ENCODE peak calls at places on chromosomes 3 and 15, in ten cellular contexts. E, C, U, S, P, O, Y, K, G and F are unnamed samples.

GRCh38 chr3:44109997-44110396 is 131.7 kb upstream of the TOPAZ1 start:
- DNase-seq in E (no peak), C (no peak), U (no peak), S (no peak), P (no peak), O (no peak), Y (no peak), K (no peak), G (no peak), F (no peak)

GRCh38 chr3:116663161-116663885 is 46.3 kb upstream of the TUSC7 start:
- DNase-seq in E (no peak), C (no peak), U (no peak), S (no peak), P (no peak), O (no peak), Y (no peak), K (no peak), G (no peak), F (no peak)

GRCh38 chr3:143433787-143434378 is 314.3 kb downstream of the CHST2 start:
- DNase-seq in E (no peak), C (no peak), U (no peak), S (no peak), P (no peak), O (no peak), Y (no peak), K (peak; percentile 8), G (no peak), F (no peak)

GRCh38 chr15:64216722-64217428 is 54.1 kb upstream of the PPIB start:
- DNase-seq in E (no peak), C (no peak), U (no peak), S (peak; percentile 10), P (peak; percentile 29), O (no peak), Y (no peak), K (no peak), G (no peak), F (no peak)

GRCh38 chr3:31077021-31077601 is 182.7 kb upstream of the GADL1 start:
- DNase-seq in E (no peak), C (no peak), U (peak; percentile 81), S (no peak), P (no peak), O (peak; percentile 96), Y (peak; percentile 51), K (peak; percentile 80), G (peak; percentile 86), F (no peak)

GRCh38 chr15:80970018-80970657 is 19.5 kb downstream of the MESD start:
- DNase-seq in E (peak; percentile 23), C (peak; percentile 65), U (peak; percentile 79), S (peak; percentile 78), P (peak; percentile 33), O (no peak), Y (no peak), K (peak; percentile 39), G (peak; percentile 49), F (no peak)

GRCh38 chr3:69628956-69629355 is 110.3 kb upstream of the MITF start:
- DNase-seq in E (no peak), C (no peak), U (no peak), S (no peak), P (no peak), O (no peak), Y (no peak), K (no peak), G (no peak), F (no peak)

GRCh38 chr3:171334465-171334811 is 125.8 kb downstream of the TNIK start:
- DNase-seq in E (no peak), C (no peak), U (no peak), S (no peak), P (no peak), O (peak; percentile 54), Y (peak; percentile 95), K (no peak), G (no peak), F (no peak)

GRCh38 chr3:37907906-37908305 is 46.2 kb downstream of the CTDSPL start:
- DNase-seq in E (no peak), C (no peak), U (peak; percentile 84), S (no peak), P (no peak), O (peak; percentile 36), Y (no peak), K (no peak), G (no peak), F (no peak)

GRCh38 chr3:192571197-192571791 is 156.0 kb downstream of the FGF12 start:
- DNase-seq in E (no peak), C (peak; percentile 72), U (peak; percentile 89), S (peak; percentile 77), P (peak; percentile 29), O (peak; percentile 45), Y (peak; percentile 10), K (no peak), G (no peak), F (peak; percentile 92)

GRCh38 chr15:31461911-31462480 is 135.4 kb downstream of the KLF13 start:
- DNase-seq in E (no peak), C (peak; percentile 5), U (no peak), S (no peak), P (no peak), O (no peak), Y (no peak), K (no peak), G (no peak), F (no peak)

GRCh38 chr3:55597638-55598037 is 110.5 kb upstream of the WNT5A start:
- DNase-seq in E (no peak), C (no peak), U (no peak), S (no peak), P (no peak), O (no peak), Y (no peak), K (no peak), G (peak; percentile 99), F (no peak)

GRCh38 chr3:76308541-76308940 is 523.2 kb upstream of the ZNF717 start:
- DNase-seq in E (no peak), C (no peak), U (no peak), S (no peak), P (no peak), O (no peak), Y (no peak), K (no peak), G (no peak), F (no peak)

GRCh38 chr3:134004841-134005240 is 24.9 kb downstream of the SLCO2A1 start:
- DNase-seq in E (no peak), C (no peak), U (no peak), S (no peak), P (no peak), O (peak; percentile 15), Y (no peak), K (no peak), G (no peak), F (no peak)

GRCh38 chr3:197906023-197906849 is 43.8 kb upstream of the RPL35A start:
- DNase-seq in E (peak; percentile 78), C (peak; percentile 88), U (peak; percentile 93), S (peak; percentile 87), P (peak; percentile 59), O (peak; percentile 93), Y (peak; percentile 47), K (peak; percentile 84), G (peak; percentile 96), F (peak; percentile 93)

GRCh38 chr3:133490468-133491351 is 82.8 kb upstream of the CDV3 start:
- DNase-seq in E (no peak), C (no peak), U (no peak), S (no peak), P (no peak), O (no peak), Y (no peak), K (no peak), G (no peak), F (no peak)

GRCh38 chr3:38586546-38587520 is 62.7 kb downstream of the SCN5A start:
- DNase-seq in E (no peak), C (peak; percentile 24), U (peak; percentile 43), S (no peak), P (no peak), O (no peak), Y (no peak), K (no peak), G (no peak), F (peak; percentile 38)

GRCh38 chr3:54309601-54310000 is 187.2 kb downstream of the CACNA2D3 start:
- DNase-seq in E (no peak), C (no peak), U (no peak), S (no peak), P (no peak), O (no peak), Y (no peak), K (no peak), G (no peak), F (no peak)

GRCh38 chr3:4395448-4395847 is 71.6 kb downstream of the SUMF1 start:
- DNase-seq in E (no peak), C (no peak), U (no peak), S (no peak), P (no peak), O (peak; percentile 22), Y (no peak), K (no peak), G (no peak), F (no peak)

GRCh38 chr3:8464668-8465067 is 37.0 kb upstream of the LMCD1 start:
- DNase-seq in E (no peak), C (no peak), U (peak; percentile 80), S (peak; percentile 51), P (no peak), O (no peak), Y (no peak), K (no peak), G (no peak), F (no peak)

GRCh38 chr15:64981812-64982431 is 7.8 kb downstream of the SPG21 start:
- DNase-seq in E (no peak), C (no peak), U (no peak), S (no peak), P (no peak), O (no peak), Y (no peak), K (no peak), G (no peak), F (no peak)

GRCh38 chr3:68033850-68034249 is 379.4 kb upstream of the SUCLG2 start:
- DNase-seq in E (no peak), C (no peak), U (no peak), S (no peak), P (no peak), O (no peak), Y (no peak), K (no peak), G (no peak), F (no peak)

GRCh38 chr15:41968738-41969137 is 3.6 kb downstream of the EHD4 start:
- DNase-seq in E (no peak), C (no peak), U (no peak), S (no peak), P (no peak), O (no peak), Y (no peak), K (no peak), G (no peak), F (no peak)

GRCh38 chr3:79937567-79937966 is 169.8 kb upstream of the ROBO1 start:
- DNase-seq in E (no peak), C (no peak), U (no peak), S (no peak), P (no peak), O (peak; percentile 61), Y (no peak), K (no peak), G (peak; percentile 91), F (no peak)

GRCh38 chr3:150132101-150132749 is 161.5 kb upstream of the PFN2 start:
- DNase-seq in E (no peak), C (no peak), U (peak; percentile 60), S (no peak), P (no peak), O (no peak), Y (no peak), K (no peak), G (no peak), F (no peak)

GRCh38 chr15:60590935-60591490 is 112.1 kb upstream of the ICE2 start:
- DNase-seq in E (peak; percentile 36), C (peak; percentile 58), U (peak; percentile 85), S (peak; percentile 51), P (no peak), O (peak; percentile 10), Y (no peak), K (no peak), G (no peak), F (peak; percentile 87)

GRCh38 chr3:145370870-145371269 is 790.1 kb downstream of the PLOD2 start:
- DNase-seq in E (no peak), C (no peak), U (no peak), S (no peak), P (no peak), O (no peak), Y (no peak), K (no peak), G (no peak), F (no peak)

GRCh38 chr15:62020576-62021160 is 39.6 kb downstream of the VPS13C start:
- DNase-seq in E (no peak), C (no peak), U (no peak), S (no peak), P (no peak), O (peak; percentile 25), Y (no peak), K (no peak), G (no peak), F (no peak)